ENCODE peak calls at places on chromosome 5, in six cellular contexts. G is HEK293T; R is kidney; S is stimulated activated CD8-positive, alpha-beta memory T cell treated with anti-CD3 and anti-CD28 coated beads, Interleukin-12 subunit alpha, Interleukin-12 subunit beta, amount 100 ng/mL, for 1 hour; W is Ammon's horn; K is mesendoderm. X is an unnamed sample.

GRCh38 chr5:33180900-33181299 is 259.9 kb upstream of the TARS1 start:
- DNase-seq in W (no peak), R (no peak), K (peak), S (no peak), G (no peak), X (peak)

GRCh38 chr5:132411382-132411925 is 41.9 kb downstream of the SLC22A5 start:
- DNase-seq in K (no peak), G (no peak), W (no peak), S (no peak), R (peak), X (no peak)

GRCh38 chr5:28505121-28505520 is 1466.7 kb upstream of the CDH9 start:
- DNase-seq in K (peak), R (no peak), S (no peak), W (no peak), G (no peak), X (no peak)

GRCh38 chr5:127041571-127041970 is 11.2 kb upstream of the MARCHF3 start:
- DNase-seq in R (no peak), K (no peak), S (no peak), W (no peak), G (no peak), X (no peak)

GRCh38 chr5:161077895-161078566 is 226.0 kb upstream of the ATP10B start:
- DNase-seq in W (no peak), G (no peak), R (no peak), K (no peak), S (no peak), X (no peak)

GRCh38 chr5:180323929-180324632 is 29.1 kb downstream of the GFPT2 start:
- DNase-seq in R (peak), K (no peak), G (no peak), W (peak), S (no peak), X (no peak)

GRCh38 chr5:39446231-39446630 is 21.5 kb upstream of the DAB2 start:
- DNase-seq in R (no peak), S (no peak), K (no peak), W (no peak), G (no peak), X (no peak)

GRCh38 chr5:34738381-34738780 is 82.3 kb downstream of the RAI14 start:
- DNase-seq in G (no peak), S (no peak), W (peak), K (no peak), R (no peak), X (no peak)

GRCh38 chr5:52702877-52703276 is 84.8 kb upstream of the ITGA1 start:
- DNase-seq in R (no peak), G (no peak), S (no peak), W (no peak), K (no peak), X (no peak)

GRCh38 chr5:114055318-114055788 is 306.5 kb upstream of the KCNN2 start:
- DNase-seq in W (peak), S (no peak), G (peak), R (peak), K (peak), X (peak)

GRCh38 chr5:179271301-179271650 is 74.0 kb downstream of the ADAMTS2 start:
- DNase-seq in G (no peak), S (no peak), R (peak), K (no peak), W (no peak), X (no peak)

GRCh38 chr5:135986891-135987401 is 32.2 kb upstream of the LECT2 start:
- DNase-seq in S (no peak), W (no peak), R (no peak), G (no peak), K (no peak), X (no peak)

GRCh38 chr5:156402387-156402921 is 75.5 kb downstream of the SGCD start:
- DNase-seq in R (no peak), K (peak), S (no peak), W (peak), G (no peak), X (no peak)

GRCh38 chr5:138784590-138784989 is 31.4 kb downstream of the CTNNA1 start:
- DNase-seq in W (no peak), G (no peak), K (peak), R (no peak), S (no peak), X (peak)

GRCh38 chr5:122915717-122916399 is 70.4 kb downstream of the SNX24 start:
- DNase-seq in S (no peak), W (peak), G (no peak), K (no peak), R (no peak), X (no peak)

GRCh38 chr5:80835128-80835527 is 125.0 kb upstream of the RASGRF2 start:
- DNase-seq in G (no peak), S (no peak), K (no peak), W (no peak), R (no peak), X (no peak)

GRCh38 chr5:32017638-32018429 is 156.3 kb downstream of the GOLPH3 start:
- DNase-seq in W (peak), K (no peak), S (no peak), R (no peak), G (no peak), X (peak)

X was measured in astrocyte of the cerebellum.